ENCODE peak calls at places on chromosomes 16 and 17, in eight cellular contexts. Y, E, J, W, V, Z, U and F are unnamed samples.

GRCh38 chr16:87553174-87553573 is 49.1 kb upstream of the JPH3 start:
- DNase-seq in W (no peak), J (no peak), E (no peak), U (no peak), V (no peak), Y (no peak), Z (no peak), F (no peak)

GRCh38 chr17:80798595-80799552 is 192.8 kb upstream of the CHMP6 start:
- DNase-seq in Z (no peak), U (no peak), Y (no peak), J (no peak), E (no peak), W (no peak), V (no peak), F (no peak)

GRCh38 chr17:31389673-31390381 is 1.6 kb upstream of the RAB11FIP4 start:
- DNase-seq in V (no peak), Y (no peak), Z (no peak), W (no peak), U (no peak), E (no peak), J (no peak), F (peak)

GRCh38 chr17:9022553-9023388 is 1.5 kb downstream of the NTN1 start:
- DNase-seq in Y (no peak), U (no peak), V (no peak), E (no peak), W (no peak), J (no peak), Z (no peak), F (peak)

GRCh38 chr17:81601525-81602120 is 35.3 kb downstream of the NPLOC4 start:
- DNase-seq in V (no peak), U (no peak), Z (no peak), E (peak), Y (peak), J (peak), W (peak), F (peak)

GRCh38 chr17:75130632-75131277 is 787 bp downstream of the NT5C start:
- DNase-seq in V (no peak), W (peak), U (no peak), Z (peak), Y (peak), J (no peak), E (peak), F (peak)

GRCh38 chr17:78674156-78674555 is 97.0 kb upstream of the DNAH17 start:
- DNase-seq in E (no peak), J (no peak), V (no peak), Z (no peak), Y (no peak), W (no peak), U (no peak), F (no peak)

GRCh38 chr16:88616320-88616719 is 22.1 kb upstream of the IL17C start:
- DNase-seq in U (no peak), Y (no peak), J (no peak), Z (no peak), V (no peak), W (no peak), E (no peak), F (no peak)

GRCh38 chr17:58513391-58513912 is 986 bp downstream of the MTMR4 start:
- DNase-seq in U (no peak), J (peak), W (no peak), Z (no peak), E (no peak), V (no peak), Y (no peak), F (no peak)

GRCh38 chr17:1460233-1460632 is 4.2 kb upstream of the CRK start:
- DNase-seq in E (peak), Z (no peak), W (no peak), U (no peak), Y (no peak), V (no peak), J (no peak), F (no peak)

GRCh38 chr17:14143678-14144077 is 74.4 kb downstream of the COX10 start:
- DNase-seq in E (no peak), Z (no peak), V (no peak), Y (no peak), W (no peak), J (no peak), U (no peak), F (no peak)